ENCODE peak calls at places on chromosomes 6 and 20, in six cellular contexts. One of them, this sample, is unnamed.

GRCh38 chr6:15296735-15297134 is 50.9 kb downstream of the JARID2 start:
- DNase-seq in neural crest cell: no peak
- DNase-seq in small intestine: no peak
- DNase-seq in CD4-positive, alpha-beta T cell: no peak
- DNase-seq in astrocyte: no peak
- DNase-seq in colonic mucosa: no peak
- DNase-seq in this sample: no peak

GRCh38 chr20:36544134-36545018 is 3.1 kb downstream of the MYL9 start:
- DNase-seq in colonic mucosa: no peak
- DNase-seq in astrocyte: peak
- DNase-seq in small intestine: no peak
- DNase-seq in CD4-positive, alpha-beta T cell: no peak
- DNase-seq in neural crest cell: no peak
- DNase-seq in this sample: peak

GRCh38 chr6:15629487-15629886 is 33.3 kb downstream of the DTNBP1 start:
- DNase-seq in CD4-positive, alpha-beta T cell: no peak
- DNase-seq in astrocyte: no peak
- DNase-seq in colonic mucosa: no peak
- DNase-seq in small intestine: no peak
- DNase-seq in neural crest cell: no peak
- DNase-seq in this sample: no peak

GRCh38 chr6:11918021-11918738 is 93.9 kb upstream of the HIVEP1 start:
- DNase-seq in astrocyte: peak
- DNase-seq in colonic mucosa: peak
- DNase-seq in small intestine: peak
- DNase-seq in neural crest cell: no peak
- DNase-seq in CD4-positive, alpha-beta T cell: no peak
- DNase-seq in this sample: peak

GRCh38 chr6:79586548-79586947 is 44.6 kb upstream of the SH3BGRL2 start:
- DNase-seq in small intestine: peak
- DNase-seq in neural crest cell: no peak
- DNase-seq in CD4-positive, alpha-beta T cell: no peak
- DNase-seq in astrocyte: no peak
- DNase-seq in colonic mucosa: no peak
- DNase-seq in this sample: peak

GRCh38 chr6:111710911-111711310 is 105.2 kb upstream of the TRAF3IP2 start:
- DNase-seq in astrocyte: no peak
- DNase-seq in CD4-positive, alpha-beta T cell: no peak
- DNase-seq in small intestine: no peak
- DNase-seq in neural crest cell: no peak
- DNase-seq in colonic mucosa: no peak
- DNase-seq in this sample: no peak

GRCh38 chr6:113564401-113565161 is 292.6 kb upstream of the MARCKS start:
- DNase-seq in small intestine: peak
- DNase-seq in CD4-positive, alpha-beta T cell: no peak
- DNase-seq in neural crest cell: peak
- DNase-seq in colonic mucosa: peak
- DNase-seq in astrocyte: peak
- DNase-seq in this sample: peak

GRCh38 chr20:37347891-37348642 is 2.1 kb downstream of the SRC start:
- DNase-seq in small intestine: peak
- DNase-seq in CD4-positive, alpha-beta T cell: no peak
- DNase-seq in neural crest cell: no peak
- DNase-seq in colonic mucosa: no peak
- DNase-seq in astrocyte: no peak
- DNase-seq in this sample: no peak

GRCh38 chr20:63628246-63628975 is 1.5 kb upstream of the GMEB2 start:
- DNase-seq in CD4-positive, alpha-beta T cell: peak
- DNase-seq in colonic mucosa: peak
- DNase-seq in neural crest cell: no peak
- DNase-seq in small intestine: peak
- DNase-seq in astrocyte: peak
- DNase-seq in this sample: peak

GRCh38 chr6:139569561-139569960 is 195.1 kb upstream of the CITED2 start:
- DNase-seq in astrocyte: peak
- DNase-seq in small intestine: no peak
- DNase-seq in colonic mucosa: no peak
- DNase-seq in CD4-positive, alpha-beta T cell: no peak
- DNase-seq in neural crest cell: no peak
- DNase-seq in this sample: peak

GRCh38 chr20:48632017-48632824 is 195.6 kb downstream of the PREX1 start:
- DNase-seq in neural crest cell: no peak
- DNase-seq in CD4-positive, alpha-beta T cell: no peak
- DNase-seq in small intestine: no peak
- DNase-seq in astrocyte: no peak
- DNase-seq in colonic mucosa: no peak
- DNase-seq in this sample: no peak